ENCODE peak calls at places on chromosome 2, in seven cellular contexts. One of them, this sample, is unnamed.

GRCh38 chr2:118119158-118119715 is 31.0 kb downstream of the INSIG2 start:
- DNase-seq in mesendoderm: no peak
- DNase-seq in IMR-90: no peak
- DNase-seq in H9: no peak
- DNase-seq in neuronal stem cell: no peak
- DNase-seq in H1: no peak
- DNase-seq in trophoblast cell: peak
- DNase-seq in this sample: no peak

GRCh38 chr2:3868426-3868825 is 165.1 kb downstream of the DCDC2C start:
- DNase-seq in mesendoderm: no peak
- DNase-seq in IMR-90: no peak
- DNase-seq in H9: no peak
- DNase-seq in neuronal stem cell: no peak
- DNase-seq in H1: no peak
- DNase-seq in trophoblast cell: no peak
- DNase-seq in this sample: no peak

GRCh38 chr2:96599941-96600340 is 38.2 kb downstream of the KANSL3 start:
- DNase-seq in mesendoderm: no peak
- DNase-seq in IMR-90: no peak
- DNase-seq in H9: no peak
- DNase-seq in neuronal stem cell: no peak
- DNase-seq in H1: no peak
- DNase-seq in trophoblast cell: no peak
- DNase-seq in this sample: no peak

GRCh38 chr2:181457741-181458425 is 697 bp downstream of the ITGA4 start:
- DNase-seq in mesendoderm: peak
- DNase-seq in IMR-90: peak
- DNase-seq in H9: peak
- DNase-seq in neuronal stem cell: peak
- DNase-seq in H1: no peak
- DNase-seq in trophoblast cell: no peak
- DNase-seq in this sample: peak

GRCh38 chr2:73588177-73588576 is 54.0 kb downstream of the NAT8 start:
- DNase-seq in mesendoderm: no peak
- DNase-seq in IMR-90: no peak
- DNase-seq in H9: no peak
- DNase-seq in neuronal stem cell: no peak
- DNase-seq in H1: no peak
- DNase-seq in trophoblast cell: no peak
- DNase-seq in this sample: peak

GRCh38 chr2:113370478-113371091 is 66.9 kb upstream of the ZNG1B start:
- DNase-seq in mesendoderm: peak
- DNase-seq in IMR-90: peak
- DNase-seq in H9: peak
- DNase-seq in neuronal stem cell: peak
- DNase-seq in H1: peak
- DNase-seq in trophoblast cell: peak
- DNase-seq in this sample: peak

GRCh38 chr2:429575-430254 is 141.8 kb upstream of the ALKAL2 start:
- DNase-seq in mesendoderm: no peak
- DNase-seq in IMR-90: no peak
- DNase-seq in H9: no peak
- DNase-seq in neuronal stem cell: no peak
- DNase-seq in H1: no peak
- DNase-seq in trophoblast cell: no peak
- DNase-seq in this sample: no peak

GRCh38 chr2:198782734-198783133 is 675.0 kb downstream of the SATB2 start:
- DNase-seq in mesendoderm: no peak
- DNase-seq in IMR-90: no peak
- DNase-seq in H9: no peak
- DNase-seq in neuronal stem cell: no peak
- DNase-seq in H1: no peak
- DNase-seq in trophoblast cell: no peak
- DNase-seq in this sample: no peak

GRCh38 chr2:184174493-184175112 is 423.7 kb upstream of the ZNF804A start:
- DNase-seq in mesendoderm: peak
- DNase-seq in IMR-90: no peak
- DNase-seq in H9: no peak
- DNase-seq in neuronal stem cell: no peak
- DNase-seq in H1: no peak
- DNase-seq in trophoblast cell: no peak
- DNase-seq in this sample: no peak

GRCh38 chr2:222722327-222722946 is 51.0 kb downstream of the MOGAT1 start:
- DNase-seq in mesendoderm: no peak
- DNase-seq in IMR-90: peak
- DNase-seq in H9: no peak
- DNase-seq in neuronal stem cell: no peak
- DNase-seq in H1: no peak
- DNase-seq in trophoblast cell: no peak
- DNase-seq in this sample: peak

GRCh38 chr2:50722828-50723227 is 309.1 kb downstream of the NRXN1 start:
- DNase-seq in mesendoderm: no peak
- DNase-seq in IMR-90: no peak
- DNase-seq in H9: no peak
- DNase-seq in neuronal stem cell: no peak
- DNase-seq in H1: no peak
- DNase-seq in trophoblast cell: no peak
- DNase-seq in this sample: no peak

GRCh38 chr2:54603357-54603756 is 120.1 kb upstream of the EML6 start:
- DNase-seq in mesendoderm: no peak
- DNase-seq in IMR-90: peak
- DNase-seq in H9: no peak
- DNase-seq in neuronal stem cell: no peak
- DNase-seq in H1: no peak
- DNase-seq in trophoblast cell: no peak
- DNase-seq in this sample: no peak

GRCh38 chr2:18483896-18484295 is 76.6 kb downstream of the RDH14 start:
- DNase-seq in mesendoderm: no peak
- DNase-seq in IMR-90: peak
- DNase-seq in H9: no peak
- DNase-seq in neuronal stem cell: no peak
- DNase-seq in H1: no peak
- DNase-seq in trophoblast cell: no peak
- DNase-seq in this sample: no peak

GRCh38 chr2:36480596-36480995 is 117.4 kb downstream of the FEZ2 start:
- DNase-seq in mesendoderm: no peak
- DNase-seq in IMR-90: no peak
- DNase-seq in H9: no peak
- DNase-seq in neuronal stem cell: no peak
- DNase-seq in H1: no peak
- DNase-seq in trophoblast cell: no peak
- DNase-seq in this sample: no peak

GRCh38 chr2:36484454-36484853 is 113.5 kb downstream of the FEZ2 start:
- DNase-seq in mesendoderm: no peak
- DNase-seq in IMR-90: no peak
- DNase-seq in H9: no peak
- DNase-seq in neuronal stem cell: no peak
- DNase-seq in H1: no peak
- DNase-seq in trophoblast cell: peak
- DNase-seq in this sample: no peak

GRCh38 chr2:36483290-36483689 is 114.7 kb downstream of the FEZ2 start:
- DNase-seq in mesendoderm: no peak
- DNase-seq in IMR-90: no peak
- DNase-seq in H9: no peak
- DNase-seq in neuronal stem cell: no peak
- DNase-seq in H1: no peak
- DNase-seq in trophoblast cell: no peak
- DNase-seq in this sample: no peak

GRCh38 chr2:36481709-36482108 is 116.3 kb downstream of the FEZ2 start:
- DNase-seq in mesendoderm: no peak
- DNase-seq in IMR-90: no peak
- DNase-seq in H9: no peak
- DNase-seq in neuronal stem cell: no peak
- DNase-seq in H1: no peak
- DNase-seq in trophoblast cell: no peak
- DNase-seq in this sample: no peak

GRCh38 chr2:36482576-36483214 is 115.3 kb downstream of the FEZ2 start:
- DNase-seq in mesendoderm: no peak
- DNase-seq in IMR-90: peak
- DNase-seq in H9: no peak
- DNase-seq in neuronal stem cell: no peak
- DNase-seq in H1: no peak
- DNase-seq in trophoblast cell: no peak
- DNase-seq in this sample: peak
- H2AK5ac ChIP-seq in mesendoderm: no peak
- H2AK5ac ChIP-seq in IMR-90: no peak
- H2AK5ac ChIP-seq in H9: no peak
- H2AK5ac ChIP-seq in neuronal stem cell: no peak
- H2AK5ac ChIP-seq in H1: no peak
- H2AK5ac ChIP-seq in trophoblast cell: no peak
- H2AK5ac ChIP-seq in this sample: no peak

DNA sequence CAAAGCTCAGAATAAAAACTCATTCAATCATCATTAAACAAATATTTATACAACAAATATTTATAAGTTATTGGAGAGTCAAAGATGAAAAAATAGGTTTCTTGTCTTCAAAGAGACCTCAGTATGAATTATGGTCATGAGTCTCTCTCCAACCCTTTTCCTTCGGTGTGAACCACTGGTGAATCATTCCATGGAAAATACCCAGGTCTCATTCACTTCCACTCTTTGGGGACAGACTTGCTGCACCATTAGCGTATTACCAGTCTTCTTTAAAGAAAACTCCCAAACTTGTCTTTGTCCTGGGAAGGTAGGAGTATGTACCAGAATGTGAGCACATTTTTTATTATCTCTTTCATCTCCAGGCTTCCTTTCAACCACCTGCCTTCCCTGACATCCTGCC is 257.4 kb upstream of the RBMS1 start:
- DNase-seq in mesendoderm: no peak
- DNase-seq in IMR-90: peak
- DNase-seq in H9: no peak
- DNase-seq in neuronal stem cell: no peak
- DNase-seq in H1: no peak
- DNase-seq in trophoblast cell: no peak
- DNase-seq in this sample: peak
- H2AK5ac ChIP-seq in mesendoderm: no peak
- H2AK5ac ChIP-seq in IMR-90: peak
- H2AK5ac ChIP-seq in H9: no peak
- H2AK5ac ChIP-seq in neuronal stem cell: no peak
- H2AK5ac ChIP-seq in H1: no peak
- H2AK5ac ChIP-seq in trophoblast cell: no peak
- H2AK5ac ChIP-seq in this sample: no peak

GRCh38 chr2:9336534-9337354 is 86.6 kb downstream of the ITGB1BP1 start:
- DNase-seq in mesendoderm: no peak
- DNase-seq in IMR-90: peak
- DNase-seq in H9: no peak
- DNase-seq in neuronal stem cell: no peak
- DNase-seq in H1: no peak
- DNase-seq in trophoblast cell: no peak
- DNase-seq in this sample: peak
- H2AK5ac ChIP-seq in mesendoderm: no peak
- H2AK5ac ChIP-seq in IMR-90: peak
- H2AK5ac ChIP-seq in H9: no peak
- H2AK5ac ChIP-seq in neuronal stem cell: no peak
- H2AK5ac ChIP-seq in H1: no peak
- H2AK5ac ChIP-seq in trophoblast cell: no peak
- H2AK5ac ChIP-seq in this sample: peak

DNA sequence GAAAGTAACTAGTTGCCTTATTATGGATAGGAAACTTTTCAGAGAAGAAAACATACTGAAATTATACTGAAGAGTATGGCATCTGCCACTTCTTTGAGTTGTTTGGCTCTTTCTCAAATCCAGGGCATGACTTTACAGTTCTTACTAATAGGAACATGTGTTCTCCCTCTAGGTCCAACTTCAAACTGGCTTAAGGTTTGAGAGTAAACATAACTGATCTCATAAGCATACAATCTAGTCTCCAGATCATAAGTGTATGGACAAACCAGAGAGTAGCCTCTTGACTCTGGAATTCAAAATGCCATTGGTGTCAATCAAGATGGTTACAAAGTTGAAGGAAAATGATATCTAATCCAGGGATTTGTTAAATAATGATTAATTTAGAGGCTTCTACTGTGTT is 101.5 kb downstream of the NYAP2 start:
- DNase-seq in mesendoderm: no peak
- DNase-seq in IMR-90: no peak
- DNase-seq in H9: no peak
- DNase-seq in neuronal stem cell: no peak
- DNase-seq in H1: no peak
- DNase-seq in trophoblast cell: no peak
- DNase-seq in this sample: no peak
- H2AK5ac ChIP-seq in mesendoderm: no peak
- H2AK5ac ChIP-seq in IMR-90: no peak
- H2AK5ac ChIP-seq in H9: no peak
- H2AK5ac ChIP-seq in neuronal stem cell: no peak
- H2AK5ac ChIP-seq in H1: no peak
- H2AK5ac ChIP-seq in trophoblast cell: no peak
- H2AK5ac ChIP-seq in this sample: no peak

DNA sequence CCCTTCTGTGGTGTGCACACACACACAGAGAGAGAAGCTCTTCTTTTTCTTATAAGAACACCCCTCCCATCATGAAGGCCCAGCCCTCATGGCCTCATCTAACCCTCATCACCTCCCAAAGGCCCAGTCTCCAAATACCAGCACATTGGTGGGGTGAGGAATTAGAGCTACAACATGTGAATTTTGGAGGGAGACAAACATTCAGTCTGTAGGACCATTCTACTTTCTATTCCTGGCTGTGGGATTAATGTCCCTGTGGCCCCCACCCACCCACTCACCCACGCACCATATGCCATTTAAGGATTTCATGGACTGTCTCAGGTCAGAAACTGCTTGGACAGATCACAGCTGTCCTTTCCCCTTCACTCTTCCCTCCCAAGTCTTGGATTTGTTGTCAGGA is 190.2 kb downstream of the GBX2 start:
- DNase-seq in mesendoderm: no peak
- DNase-seq in IMR-90: no peak
- DNase-seq in H9: no peak
- DNase-seq in neuronal stem cell: no peak
- DNase-seq in H1: no peak
- DNase-seq in trophoblast cell: no peak
- DNase-seq in this sample: no peak
- H2AK5ac ChIP-seq in mesendoderm: no peak
- H2AK5ac ChIP-seq in IMR-90: no peak
- H2AK5ac ChIP-seq in H9: no peak
- H2AK5ac ChIP-seq in neuronal stem cell: no peak
- H2AK5ac ChIP-seq in H1: no peak
- H2AK5ac ChIP-seq in trophoblast cell: no peak
- H2AK5ac ChIP-seq in this sample: no peak

GRCh38 chr2:61535449-61535848 is 2.7 kb downstream of the XPO1 start:
- DNase-seq in mesendoderm: no peak
- DNase-seq in IMR-90: no peak
- DNase-seq in H9: no peak
- DNase-seq in neuronal stem cell: no peak
- DNase-seq in H1: no peak
- DNase-seq in trophoblast cell: no peak
- DNase-seq in this sample: no peak
- H2AK5ac ChIP-seq in mesendoderm: no peak
- H2AK5ac ChIP-seq in IMR-90: no peak
- H2AK5ac ChIP-seq in H9: no peak
- H2AK5ac ChIP-seq in neuronal stem cell: no peak
- H2AK5ac ChIP-seq in H1: no peak
- H2AK5ac ChIP-seq in trophoblast cell: no peak
- H2AK5ac ChIP-seq in this sample: no peak

DNA sequence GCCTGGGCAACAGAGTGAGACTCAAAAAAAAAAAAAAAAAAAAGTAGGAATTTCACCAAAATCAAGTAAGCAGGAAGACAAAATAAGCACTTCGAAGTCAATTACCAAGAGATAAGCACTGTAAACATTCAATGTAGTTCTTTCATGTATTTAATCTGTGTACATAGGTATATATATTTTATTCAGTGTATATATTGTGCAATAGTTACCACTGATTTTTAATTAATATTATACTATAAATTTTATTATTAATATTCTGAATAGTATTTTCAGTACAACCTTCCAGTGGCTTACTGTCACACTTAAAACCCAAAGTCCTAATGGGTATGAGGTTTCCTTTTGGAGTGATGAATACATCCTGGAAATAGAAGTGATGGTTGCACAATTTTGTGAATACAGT is 9.1 kb downstream of the APLF start:
- DNase-seq in mesendoderm: no peak
- DNase-seq in IMR-90: no peak
- DNase-seq in H9: no peak
- DNase-seq in neuronal stem cell: no peak
- DNase-seq in H1: no peak
- DNase-seq in trophoblast cell: no peak
- DNase-seq in this sample: no peak
- H2AK5ac ChIP-seq in mesendoderm: no peak
- H2AK5ac ChIP-seq in IMR-90: no peak
- H2AK5ac ChIP-seq in H9: no peak
- H2AK5ac ChIP-seq in neuronal stem cell: no peak
- H2AK5ac ChIP-seq in H1: no peak
- H2AK5ac ChIP-seq in trophoblast cell: no peak
- H2AK5ac ChIP-seq in this sample: no peak

This sample was measured in mesenchymal stem cell.